ENCODE peak calls at places on chromosomes 16 and 17, in four cellular contexts. X is body of pancreas, M is A549, Z is colonic mucosa. B is an unnamed sample.

GRCh38 chr16:62014534-62014933 is 21.7 kb downstream of the CDH8 start:
- DNase-seq in X (no peak), M (no peak), Z (no peak), B (no peak)

GRCh38 chr17:39706921-39707337 is 7.1 kb downstream of the ERBB2 start:
- DNase-seq in X (no peak), M (no peak), Z (peak; percentile 79), B (no peak)

GRCh38 chr17:55421179-55421934 is at the start of gene MMD:
- DNase-seq in X (peak; percentile 39), M (peak; percentile 81), Z (peak; percentile 77), B (no peak)

GRCh38 chr16:8849411-8850011 is 19.3 kb downstream of the CARHSP1 start:
- DNase-seq in X (no peak), M (no peak), Z (no peak), B (no peak)

GRCh38 chr16:88922826-88923410 is 54.1 kb downstream of the CBFA2T3 start:
- DNase-seq in X (no peak), M (no peak), Z (no peak), B (no peak)

GRCh38 chr17:48211011-48211410 is 103.4 kb downstream of the SNX11 start:
- DNase-seq in X (no peak), M (no peak), Z (no peak), B (no peak)

GRCh38 chr17:67461228-67461780 is 84.2 kb downstream of the PITPNC1 start:
- DNase-seq in X (no peak), M (no peak), Z (no peak), B (no peak)

GRCh38 chr17:76543482-76544122 is 3.8 kb downstream of the PRCD start:
- DNase-seq in X (no peak), M (no peak), Z (no peak), B (no peak)

GRCh38 chr16:87851141-87851587 is 18.1 kb downstream of the SLC7A5 start:
- DNase-seq in X (no peak), M (no peak), Z (no peak), B (no peak)

GRCh38 chr16:17070882-17071592 is 399.7 kb downstream of the XYLT1 start:
- DNase-seq in X (peak; percentile 55), M (no peak), Z (peak; percentile 66), B (no peak)

GRCh38 chr17:14396542-14396941 is 95.7 kb downstream of the HS3ST3B1 start:
- DNase-seq in X (no peak), M (no peak), Z (no peak), B (no peak)

DNA sequence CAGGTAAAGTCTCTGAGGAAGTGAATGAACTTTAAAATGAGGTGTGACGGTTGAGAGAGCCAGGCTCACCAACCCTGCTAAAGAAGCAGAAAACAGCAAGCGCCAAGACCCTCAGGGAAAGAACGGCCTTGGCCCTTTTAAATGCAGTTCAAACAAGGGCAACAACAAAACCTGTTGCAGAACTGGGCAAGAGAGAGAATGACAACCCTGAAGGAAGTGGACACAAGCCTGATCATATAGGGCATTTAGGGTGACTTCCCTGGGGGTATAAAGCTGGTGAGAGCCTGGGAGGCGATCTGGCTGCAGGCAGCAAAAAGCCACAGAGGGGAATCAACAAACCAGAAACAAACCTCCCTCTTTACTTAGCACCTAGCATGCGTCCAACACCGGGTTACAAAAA is 1.0 kb downstream of the CPPED1 start:
- DNase-seq in X (no peak), M (no peak), Z (no peak), B (no peak)
- TF ChIP-seq CTCF in X (no peak), M (no peak), Z (no peak), B (no peak)

GRCh38 chr17:9465216-9465921 is 110.3 kb downstream of the STX8 start:
- DNase-seq in X (no peak), M (no peak), Z (no peak), B (no peak)
- TF ChIP-seq CTCF in X (no peak), M (no peak), Z (no peak), B (peak; percentile 37)

DNA sequence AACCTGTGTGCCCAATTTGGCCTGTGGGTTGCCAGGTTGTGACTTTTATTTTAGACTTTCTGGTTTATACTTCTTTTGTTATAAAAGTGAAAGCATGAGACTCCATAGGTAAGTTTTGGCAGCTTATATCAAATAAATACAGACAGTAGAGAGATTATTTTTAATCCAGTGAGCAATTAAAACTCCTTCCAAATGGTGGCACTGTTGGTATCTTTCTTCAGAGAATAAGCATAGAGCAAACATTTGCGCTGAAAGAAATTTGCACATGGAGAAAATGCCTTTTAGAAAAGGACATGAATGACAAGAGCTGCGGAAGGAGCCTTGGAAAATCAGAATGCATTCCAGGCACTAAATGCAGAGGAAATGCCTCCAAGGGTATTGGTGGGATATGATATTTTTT is 46.1 kb upstream of the DNAJA2 start:
- DNase-seq in X (no peak), M (no peak), Z (no peak), B (no peak)
- TF ChIP-seq CTCF in X (no peak), M (peak; percentile 45), Z (no peak), B (peak; percentile 21)

GRCh38 chr17:8877984-8878383 is 10.5 kb upstream of the PIK3R6 start:
- DNase-seq in X (no peak), M (no peak), Z (no peak), B (no peak)

GRCh38 chr17:8873801-8874715 is 6.6 kb upstream of the PIK3R6 start:
- DNase-seq in X (no peak), M (no peak), Z (no peak), B (no peak)

GRCh38 chr17:8875957-8876356 is 8.5 kb upstream of the PIK3R6 start:
- DNase-seq in X (no peak), M (no peak), Z (no peak), B (no peak)

GRCh38 chr17:8872705-8873426 is 5.4 kb upstream of the PIK3R6 start:
- DNase-seq in X (no peak), M (no peak), Z (no peak), B (no peak)

DNA sequence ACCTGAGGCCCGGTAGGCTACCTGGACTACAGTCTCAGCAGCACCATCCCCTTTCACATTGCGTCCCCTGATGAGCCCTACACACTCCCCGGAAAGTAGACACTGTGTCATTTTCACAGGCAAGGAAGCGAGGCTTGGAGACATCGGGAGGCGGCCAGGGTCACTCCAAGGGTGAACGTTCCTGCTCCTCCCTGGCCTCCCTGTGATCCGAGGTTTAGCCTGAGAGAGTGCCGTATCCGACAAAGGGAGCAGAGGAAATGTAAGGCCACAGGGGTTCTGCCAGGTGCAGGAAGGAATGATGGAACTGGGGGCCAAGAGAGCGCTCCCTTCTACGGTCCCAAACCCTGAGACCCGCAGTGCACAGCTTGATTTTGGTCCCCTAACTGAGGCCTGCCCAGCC is 7.9 kb upstream of the PIK3R6 start:
- DNase-seq in X (no peak), M (no peak), Z (no peak), B (no peak)
- TF ChIP-seq CTCF in X (no peak), M (no peak), Z (no peak), B (no peak)

DNA sequence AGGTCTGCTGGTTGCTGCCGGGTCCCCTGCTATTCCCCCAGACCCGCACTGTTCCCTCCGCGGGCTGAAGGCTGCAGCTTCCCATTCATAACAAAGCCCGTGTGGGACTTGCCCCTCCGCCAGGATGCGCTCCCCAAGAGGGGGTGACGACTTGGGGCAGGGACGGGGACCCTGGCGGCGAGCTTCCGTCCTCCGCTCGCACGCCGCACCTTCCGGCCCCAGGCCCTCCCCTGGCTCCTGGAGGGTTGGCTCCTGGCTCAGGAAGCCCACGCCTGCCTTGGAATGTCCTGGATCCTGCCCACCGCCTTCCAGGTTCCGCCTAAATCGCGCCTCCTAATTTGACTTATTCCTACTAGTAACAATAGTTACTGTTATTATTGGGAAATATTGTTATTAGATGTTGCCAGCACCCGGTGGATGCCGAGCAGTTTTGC is 1.1 kb upstream of the TFAP4 start:
- DNase-seq in X (peak; percentile 64), M (peak; percentile 74), Z (peak; percentile 56), B (no peak)
- TF ChIP-seq CTCF in X (no peak), M (peak; percentile 33), Z (peak; percentile 18), B (peak; percentile 57)

B was measured in osteocyte.